ENCODE peak calls at places on chromosomes 4 and X, in five cellular contexts. R is endodermal cell, Q is fibroblast of lung, A is HFF-Myc, T is omental fat pad. Z is an unnamed sample.

GRCh38 chr4:152972821-152973613 is 36.9 kb downstream of the FHDC1 start:
- DNase-seq in R (no peak), Q (peak), A (peak), T (no peak), Z (no peak)

GRCh38 chrX:389021-389441 is 2.3 kb upstream of the PPP2R3B start:
- DNase-seq in T (no peak), Q (no peak), R (no peak), A (no peak), Z (no peak)

GRCh38 chr4:124372916-124373315 is 339.6 kb downstream of the ANKRD50 start:
- DNase-seq in R (no peak), T (no peak), A (no peak), Q (no peak), Z (no peak)

GRCh38 chrX:40373025-40373424 is 207.7 kb upstream of the ATP6AP2 start:
- DNase-seq in Q (no peak), A (no peak), T (no peak), R (no peak), Z (no peak)

GRCh38 chr4:81084029-81084428 is 53.5 kb downstream of the BMP3 start:
- DNase-seq in R (no peak), Q (peak), A (peak), T (no peak), Z (no peak)

GRCh38 chrX:17710836-17711235 is 26.5 kb upstream of the SCML1 start:
- DNase-seq in A (no peak), T (no peak), R (no peak), Q (no peak), Z (no peak)

GRCh38 chr4:153347117-153347516 is 2.6 kb downstream of the MND1 start:
- DNase-seq in Q (no peak), R (no peak), A (no peak), T (no peak), Z (no peak)

GRCh38 chr4:123505457-123506310 is 109.1 kb downstream of the SPRY1 start:
- DNase-seq in R (peak), A (no peak), Q (peak), T (no peak), Z (peak)

GRCh38 chr4:139973015-139973414 is 181.0 kb downstream of the MAML3 start:
- DNase-seq in Q (no peak), R (no peak), A (no peak), T (no peak), Z (no peak)

GRCh38 chr4:185912779-185913178 is 100.8 kb upstream of the SORBS2 start:
- DNase-seq in T (no peak), Q (no peak), R (no peak), A (peak), Z (no peak)

GRCh38 chrX:65985211-65985610 is 54.7 kb downstream of the VSIG4 start:
- DNase-seq in T (no peak), A (no peak), Q (no peak), R (no peak), Z (no peak)

GRCh38 chrX:15864629-15865028 is 10.0 kb upstream of the AP1S2 start:
- DNase-seq in R (no peak), A (no peak), T (no peak), Q (no peak), Z (no peak)

GRCh38 chr4:21885241-21885640 is 63.3 kb downstream of the KCNIP4 start:
- DNase-seq in A (no peak), R (no peak), Q (peak), T (no peak), Z (no peak)

GRCh38 chrX:109362101-109362500 is 119.8 kb downstream of the GUCY2F start:
- DNase-seq in T (no peak), A (no peak), Q (no peak), R (no peak), Z (no peak)

GRCh38 chr4:39204543-39204942 is 22.2 kb downstream of the WDR19 start:
- DNase-seq in T (no peak), R (no peak), A (no peak), Q (no peak), Z (no peak)

GRCh38 chr4:37978509-37978908 is 18.3 kb downstream of the PTTG2 start:
- DNase-seq in T (no peak), Q (no peak), R (no peak), A (no peak), Z (no peak)

GRCh38 chrX:120749141-120749846 is 119.4 kb upstream of the C1GALT1C1 start:
- DNase-seq in T (no peak), R (no peak), A (no peak), Q (no peak), Z (no peak)

GRCh38 chr4:182839256-182839655 is 77.9 kb downstream of the DCTD start:
- DNase-seq in Q (no peak), T (no peak), A (no peak), R (no peak), Z (peak)

GRCh38 chr4:8195841-8196460 is 3.1 kb upstream of the SH3TC1 start:
- DNase-seq in R (no peak), A (no peak), Q (no peak), T (no peak), Z (no peak)

GRCh38 chr4:110005461-110006056 is 92.9 kb downstream of the EGF start:
- DNase-seq in T (no peak), A (peak), Q (peak), R (no peak), Z (peak)

GRCh38 chr4:112523764-112524505 is 8.0 kb upstream of the NEUROG2 start:
- DNase-seq in Q (no peak), T (no peak), A (no peak), R (peak), Z (peak)

GRCh38 chr4:78331965-78332364 is 219.6 kb upstream of the ANXA3 start:
- DNase-seq in A (no peak), R (no peak), Q (no peak), T (no peak), Z (no peak)

GRCh38 chr4:144594471-144594986 is 51.4 kb upstream of the HHIP start:
- DNase-seq in T (no peak), A (no peak), R (no peak), Q (no peak), Z (no peak)

GRCh38 chr4:7761312-7761711 is 178.3 kb downstream of the AFAP1 start:
- DNase-seq in A (no peak), Q (no peak), R (peak), T (no peak), Z (no peak)

GRCh38 chr4:186684889-186685309 is 38.8 kb downstream of the FAT1 start:
- DNase-seq in T (no peak), A (no peak), Q (no peak), R (peak), Z (peak)

GRCh38 chr4:94507281-94507680 is 55.5 kb downstream of the PDLIM5 start:
- DNase-seq in A (no peak), R (no peak), Q (no peak), T (no peak), Z (no peak)

GRCh38 chr4:173273956-173274355 is 60.2 kb downstream of the HMGB2 start:
- DNase-seq in T (no peak), Q (peak), A (no peak), R (no peak), Z (no peak)

GRCh38 chr4:24470681-24471622 is 113.4 kb downstream of the DHX15 start:
- DNase-seq in A (no peak), Q (peak), R (peak), T (no peak), Z (no peak)

GRCh38 chr4:38415682-38416081 is 248.3 kb upstream of the KLF3 start:
- DNase-seq in A (no peak), T (no peak), Q (no peak), R (no peak), Z (no peak)

GRCh38 chrX:81336455-81337144 is 134.7 kb downstream of the SH3BGRL start:
- DNase-seq in R (no peak), T (no peak), A (no peak), Q (peak), Z (no peak)

GRCh38 chr4:159981457-159981856 is 878.6 kb downstream of the RAPGEF2 start:
- DNase-seq in T (no peak), R (no peak), Q (no peak), A (no peak), Z (no peak)

DNA sequence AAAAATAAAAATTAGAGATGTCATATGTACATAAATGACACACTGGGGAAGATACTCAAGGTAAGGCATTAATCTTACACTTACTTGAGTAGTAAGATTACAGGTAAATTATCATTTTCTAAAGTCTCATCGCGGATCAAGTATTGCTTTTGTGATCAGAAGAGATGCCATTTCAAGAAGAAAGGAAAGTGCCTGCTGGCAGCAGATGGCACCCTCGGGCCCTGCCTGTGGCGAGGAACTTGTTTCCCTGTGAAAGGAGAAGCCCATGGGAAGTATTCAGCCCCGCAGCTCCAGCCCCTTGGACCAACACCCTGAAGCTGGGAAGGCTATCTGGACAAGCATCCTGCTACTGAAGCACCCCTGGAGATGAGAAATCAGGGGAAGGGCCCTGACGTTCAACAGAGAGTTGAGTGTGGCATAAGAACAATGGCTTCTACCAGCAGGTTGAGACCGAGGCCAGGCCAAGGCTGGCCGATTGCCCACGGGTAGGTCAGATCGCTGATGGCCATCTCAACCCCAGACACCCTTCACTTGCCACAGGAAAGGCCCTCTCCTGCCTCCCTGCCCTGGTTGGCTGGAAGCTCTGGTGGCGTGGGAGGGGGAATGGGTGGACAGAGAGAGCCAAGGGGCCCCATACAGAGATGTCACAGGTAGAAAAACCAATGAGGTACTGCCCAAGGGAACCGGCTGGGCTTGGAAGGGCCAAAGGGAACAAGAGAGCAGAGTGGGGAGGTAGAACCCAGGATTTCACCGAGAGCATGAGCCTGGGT is 18.8 kb upstream of the MXD4 start:
- DNase-seq in Q (no peak), T (no peak), A (no peak), R (no peak), Z (no peak)
- TF ChIP-seq CTCF in Q (no peak), T (no peak), A (peak), R (no peak), Z (no peak)

GRCh38 chr4:151957163-151957562 is 196.4 kb upstream of the GATB start:
- DNase-seq in Q (no peak), R (peak), A (no peak), T (no peak), Z (peak)
- TF ChIP-seq CTCF in Q (no peak), R (peak), A (no peak), T (no peak), Z (peak)

DNA sequence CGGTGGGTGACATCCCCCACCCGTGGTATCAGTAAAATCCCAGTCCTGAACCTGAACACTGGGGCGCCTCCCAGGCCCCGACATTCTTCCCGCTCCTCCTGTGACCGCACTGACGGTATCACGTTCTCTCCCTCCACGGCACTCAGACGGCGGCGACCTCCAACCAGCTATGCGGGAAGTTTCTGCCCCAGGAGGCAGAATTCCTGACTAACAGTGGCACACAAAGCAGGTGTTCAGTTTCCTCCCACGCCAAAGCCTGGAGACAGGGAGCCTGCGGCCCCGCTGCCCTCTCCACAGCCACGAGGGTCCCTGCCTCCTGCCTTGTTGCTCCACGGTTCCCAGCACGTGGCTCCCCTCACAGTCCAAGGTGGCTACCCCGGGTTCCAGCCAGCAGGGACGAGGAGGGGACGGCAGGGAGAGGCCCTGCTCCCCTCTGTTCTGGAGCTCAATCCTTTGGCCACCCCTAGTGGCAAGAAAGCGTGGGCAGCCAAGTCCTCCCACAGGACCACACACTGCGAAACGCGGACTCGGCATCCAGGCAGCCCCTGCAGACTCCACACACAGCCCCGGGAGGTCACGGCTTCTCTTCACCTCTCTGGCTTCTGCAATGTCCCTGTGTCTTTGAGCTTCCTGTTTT is 15.2 kb downstream of the CTBP1 start:
- DNase-seq in T (no peak), A (no peak), R (no peak), Q (peak), Z (no peak)
- TF ChIP-seq CTCF in T (no peak), A (peak), R (peak), Q (peak), Z (no peak)

DNA sequence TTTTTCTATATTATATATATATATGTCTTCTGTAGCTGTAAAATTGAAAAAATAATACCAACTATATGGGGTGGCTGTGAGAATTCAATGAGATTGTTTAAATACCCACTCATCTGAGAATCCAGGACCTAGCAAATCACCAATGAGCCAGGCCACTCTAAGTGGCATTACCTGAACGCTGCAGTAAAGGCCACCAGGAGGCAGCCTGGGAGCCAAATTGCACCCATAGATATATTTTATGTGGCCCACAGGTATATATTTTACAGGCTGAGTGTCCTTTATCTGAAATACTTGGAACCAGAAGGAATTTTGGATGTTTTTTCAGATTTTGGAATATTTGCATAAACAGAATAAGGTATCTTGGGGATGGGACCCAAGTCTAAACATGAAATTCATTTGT is 58.2 kb upstream of the C4orf50 start:
- DNase-seq in R (peak), T (no peak), A (no peak), Q (no peak), Z (no peak)
- TF ChIP-seq CTCF in R (peak), T (no peak), A (peak), Q (no peak), Z (no peak)

GRCh38 chr4:131644619-131645018 is 1504.5 kb upstream of the PCDH10 start:
- DNase-seq in R (peak), T (no peak), Q (peak), A (peak), Z (peak)
- TF ChIP-seq CTCF in R (peak), T (no peak), Q (peak), A (peak), Z (peak)